ENCODE peak calls at places on chromosomes 6 and 20, in four cellular contexts. O is esophagus squamous epithelium, V is Panc1, A is astrocyte. T is an unnamed sample.

GRCh38 chr6:169793408-169793807 is 42.0 kb downstream of the ERMARD start:
- DNase-seq in V (no peak), A (no peak), O (no peak), T (peak)

GRCh38 chr6:165930668-165931067 is 237.0 kb downstream of the TBXT start:
- DNase-seq in O (no peak), V (no peak), A (no peak), T (no peak)

GRCh38 chr6:113854531-113855499 is 2.3 kb upstream of the MARCKS start:
- DNase-seq in V (no peak), A (peak), O (peak), T (peak)

GRCh38 chr6:161644521-161644920 is 370.7 kb upstream of the AGPAT4 start:
- DNase-seq in V (no peak), A (peak), O (no peak), T (no peak)

GRCh38 chr20:61809006-61809770 is 256.5 kb downstream of the TAF4 start:
- DNase-seq in O (no peak), V (no peak), A (no peak), T (no peak)

GRCh38 chr20:33647603-33648395 is 14.3 kb upstream of the C20orf144 start:
- DNase-seq in A (peak), V (no peak), O (no peak), T (no peak)

GRCh38 chr6:91386204-91386603 is 799.3 kb upstream of the MAP3K7 start:
- DNase-seq in O (no peak), A (no peak), V (no peak), T (no peak)

GRCh38 chr20:60395993-60396392 is 437.8 kb downstream of the CDH26 start:
- DNase-seq in A (no peak), O (no peak), V (no peak), T (no peak)

GRCh38 chr20:846894-847278 is 13.4 kb downstream of the FAM110A start:
- DNase-seq in O (no peak), V (no peak), A (no peak), T (no peak)

GRCh38 chr6:139375239-139376053 is 998 bp upstream of the CITED2 start:
- DNase-seq in V (peak), O (peak), A (peak), T (peak)

GRCh38 chr20:58708246-58708931 is 15.8 kb downstream of the NPEPL1 start:
- DNase-seq in A (no peak), V (no peak), O (no peak), T (peak)